ENCODE peak calls at places on chromosomes 13 and 19, in four cellular contexts. One of them, this sample, is unnamed.

GRCh38 chr13:28566283-28566682 is 71.4 kb upstream of the FLT1 start:
- DNase-seq in cerebellar nuclear complex: no peak
- DNase-seq in Peyer's patch: no peak
- DNase-seq in lower lobe of right lung: no peak
- DNase-seq in this sample: no peak

GRCh38 chr19:10390652-10391286 is 10.4 kb upstream of the TYK2 start:
- DNase-seq in cerebellar nuclear complex: no peak
- DNase-seq in Peyer's patch: peak; percentile 73
- DNase-seq in lower lobe of right lung: peak; percentile 70
- DNase-seq in this sample: no peak

GRCh38 chr19:15508035-15508710 is at the start of gene CYP4F22:
- DNase-seq in cerebellar nuclear complex: no peak
- DNase-seq in Peyer's patch: no peak
- DNase-seq in lower lobe of right lung: no peak
- DNase-seq in this sample: no peak

GRCh38 chr19:47497073-47497766 is 13.2 kb upstream of the KPTN start:
- DNase-seq in cerebellar nuclear complex: no peak
- DNase-seq in Peyer's patch: no peak
- DNase-seq in lower lobe of right lung: no peak
- DNase-seq in this sample: no peak

GRCh38 chr13:41212881-41213280 is 18.5 kb upstream of the KBTBD7 start:
- DNase-seq in cerebellar nuclear complex: no peak
- DNase-seq in Peyer's patch: no peak
- DNase-seq in lower lobe of right lung: no peak
- DNase-seq in this sample: peak; percentile 39

GRCh38 chr19:40640744-40641143 is 39.6 kb downstream of the LTBP4 start:
- DNase-seq in cerebellar nuclear complex: no peak
- DNase-seq in Peyer's patch: no peak
- DNase-seq in lower lobe of right lung: no peak
- DNase-seq in this sample: no peak

GRCh38 chr19:1324792-1325567 is 39.3 kb downstream of the EFNA2 start:
- DNase-seq in cerebellar nuclear complex: no peak
- DNase-seq in Peyer's patch: no peak
- DNase-seq in lower lobe of right lung: peak; percentile 56
- DNase-seq in this sample: peak; percentile 25

GRCh38 chr19:46372901-46373572 is 26.1 kb downstream of the PPP5C start:
- DNase-seq in cerebellar nuclear complex: no peak
- DNase-seq in Peyer's patch: no peak
- DNase-seq in lower lobe of right lung: no peak
- DNase-seq in this sample: no peak

GRCh38 chr19:1046836-1047695 is 7.2 kb downstream of the ABCA7 start:
- DNase-seq in cerebellar nuclear complex: no peak
- DNase-seq in Peyer's patch: no peak
- DNase-seq in lower lobe of right lung: no peak
- DNase-seq in this sample: no peak

GRCh38 chr19:12364391-12365093 is 941 bp downstream of the ZNF442 start:
- DNase-seq in cerebellar nuclear complex: no peak
- DNase-seq in Peyer's patch: no peak
- DNase-seq in lower lobe of right lung: peak; percentile 59
- DNase-seq in this sample: no peak

GRCh38 chr19:38759590-38760003 is 13.7 kb downstream of the LGALS7 start:
- DNase-seq in cerebellar nuclear complex: no peak
- DNase-seq in Peyer's patch: no peak
- DNase-seq in lower lobe of right lung: no peak
- DNase-seq in this sample: no peak

GRCh38 chr13:41054919-41055619 is 6.2 kb upstream of the WBP4 start:
- DNase-seq in cerebellar nuclear complex: no peak
- DNase-seq in Peyer's patch: no peak
- DNase-seq in lower lobe of right lung: no peak
- DNase-seq in this sample: no peak

GRCh38 chr13:74206061-74206561 is 71.9 kb upstream of the KLF12 start:
- DNase-seq in cerebellar nuclear complex: no peak
- DNase-seq in Peyer's patch: no peak
- DNase-seq in lower lobe of right lung: no peak
- DNase-seq in this sample: peak; percentile 77